ENCODE peak calls at places on chromosomes 5 and 9, in five cellular contexts. S, K, P, O and D are unnamed samples.

GRCh38 chr9:129608561-129609481 is 12.1 kb downstream of the C9orf50 start:
- DNase-seq in S (peak), K (no peak), P (no peak), O (no peak), D (peak)

GRCh38 chr5:159099049-159099760 is 511 bp downstream of the EBF1 start:
- DNase-seq in S (no peak), K (no peak), P (peak), O (no peak), D (peak)

GRCh38 chr5:65248896-65249295 is 232.8 kb downstream of the ADAMTS6 start:
- DNase-seq in S (no peak), K (no peak), P (no peak), O (no peak), D (no peak)

GRCh38 chr9:81083062-81083461 is 606.3 kb downstream of the TLE1 start:
- DNase-seq in S (no peak), K (no peak), P (peak), O (peak), D (no peak)

GRCh38 chr5:51990241-51990640 is 607.0 kb downstream of the ISL1 start:
- DNase-seq in S (no peak), K (no peak), P (no peak), O (no peak), D (no peak)

GRCh38 chr5:103114440-103114839 is 5.5 kb downstream of the GIN1 start:
- DNase-seq in S (no peak), K (no peak), P (no peak), O (no peak), D (no peak)

GRCh38 chr9:72428329-72428728 is 63.3 kb upstream of the ZFAND5 start:
- DNase-seq in S (no peak), K (no peak), P (peak), O (no peak), D (no peak)

GRCh38 chr9:111008148-111009075 is 29.9 kb downstream of the LPAR1 start:
- DNase-seq in S (no peak), K (no peak), P (no peak), O (no peak), D (no peak)

GRCh38 chr5:159231167-159231566 is 21.8 kb upstream of the RNF145 start:
- DNase-seq in S (no peak), K (no peak), P (peak), O (no peak), D (no peak)

GRCh38 chr5:40442346-40442745 is 237.4 kb upstream of the PTGER4 start:
- DNase-seq in S (no peak), K (no peak), P (peak), O (no peak), D (peak)

GRCh38 chr5:126044111-126044668 is 379.0 kb upstream of the GRAMD2B start:
- DNase-seq in S (no peak), K (peak), P (peak), O (peak), D (peak)

GRCh38 chr5:154191467-154192261 is 1.1 kb downstream of the GALNT10 start:
- DNase-seq in S (no peak), K (no peak), P (peak), O (no peak), D (no peak)

GRCh38 chr9:134488251-134488900 is 153.2 kb upstream of the COL5A1 start:
- DNase-seq in S (no peak), K (peak), P (no peak), O (no peak), D (no peak)

DNA sequence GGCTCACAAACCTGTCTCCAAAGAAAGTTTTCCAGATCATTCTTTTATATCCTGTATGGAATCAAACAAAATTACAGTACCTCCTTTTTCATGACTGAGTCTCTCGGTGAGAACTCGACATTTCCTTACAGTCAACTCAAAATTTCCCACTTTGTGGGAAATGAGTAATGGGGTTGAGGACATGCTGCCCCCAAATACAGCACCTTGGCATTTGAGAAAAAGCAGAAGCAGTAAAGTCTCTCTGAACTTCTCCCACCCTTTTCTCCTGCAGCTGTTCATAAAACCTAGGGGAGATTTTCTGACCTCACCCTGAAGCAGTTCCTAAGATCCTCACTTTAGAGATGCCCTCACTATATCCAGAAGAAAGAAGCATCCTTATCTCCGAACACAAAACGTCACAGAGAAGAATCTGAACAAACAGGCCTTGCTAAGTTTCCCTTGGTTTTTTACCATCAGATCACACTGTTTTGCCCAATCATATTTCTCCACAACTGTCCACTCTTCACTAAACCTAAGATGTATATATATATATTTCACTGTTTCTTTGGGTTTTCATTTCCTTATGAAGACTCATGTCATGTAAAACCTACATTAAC is 96.1 kb upstream of the APC start:
- DNase-seq in S (no peak), K (no peak), P (no peak), O (no peak), D (no peak)
- TF ChIP-seq CTCF in S (no peak), K (no peak), P (no peak), O (no peak), D (no peak)

GRCh38 chr9:114504341-114505186 is 709 bp downstream of the WHRN start:
- DNase-seq in S (peak), K (peak), P (peak), O (no peak), D (peak)
- TF ChIP-seq CTCF in S (no peak), K (peak), P (peak), O (peak), D (no peak)

DNA sequence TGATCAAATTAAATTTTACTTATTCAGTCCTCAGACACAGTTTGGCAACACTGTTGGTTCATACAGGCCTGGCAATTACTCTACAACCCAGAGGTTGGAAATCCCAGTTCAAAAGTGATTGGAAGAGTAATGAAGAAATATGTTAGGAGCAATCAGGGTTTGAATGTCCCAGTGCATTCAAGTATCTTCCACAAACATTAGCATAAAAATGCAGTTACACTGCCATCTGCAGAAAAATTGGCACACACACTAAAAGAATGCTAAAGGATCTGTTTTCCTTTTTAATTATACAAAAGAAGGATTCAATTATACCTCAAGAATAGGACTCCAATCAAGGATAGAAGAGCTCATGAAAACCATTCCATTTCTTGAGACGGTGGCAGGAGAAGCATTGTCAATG is 130.2 kb downstream of the DNAH5 start:
- DNase-seq in S (no peak), K (no peak), P (no peak), O (no peak), D (no peak)
- TF ChIP-seq CTCF in S (peak), K (no peak), P (no peak), O (peak), D (no peak)

GRCh38 chr9:137240841-137241489 is at the start of gene TUBB4B:
- DNase-seq in S (peak), K (peak), P (peak), O (peak), D (peak)
- TF ChIP-seq CTCF in S (no peak), K (no peak), P (no peak), O (no peak), D (no peak)

GRCh38 chr9:109002141-109002540 is 11.2 kb downstream of the CTNNAL1 start:
- DNase-seq in S (no peak), K (no peak), P (no peak), O (no peak), D (no peak)

GRCh38 chr9:108994695-108995094 is 18.6 kb downstream of the CTNNAL1 start:
- DNase-seq in S (no peak), K (peak), P (peak), O (no peak), D (peak)

GRCh38 chr9:108996653-108997052 is 16.6 kb downstream of the CTNNAL1 start:
- DNase-seq in S (no peak), K (no peak), P (peak), O (no peak), D (no peak)

GRCh38 chr9:109001275-109001676 is 12.0 kb downstream of the CTNNAL1 start:
- DNase-seq in S (no peak), K (no peak), P (peak), O (no peak), D (no peak)

GRCh38 chr9:108997112-108997511 is 16.2 kb downstream of the CTNNAL1 start:
- DNase-seq in S (no peak), K (no peak), P (no peak), O (no peak), D (no peak)
- TF ChIP-seq CTCF in S (no peak), K (no peak), P (no peak), O (no peak), D (no peak)

DNA sequence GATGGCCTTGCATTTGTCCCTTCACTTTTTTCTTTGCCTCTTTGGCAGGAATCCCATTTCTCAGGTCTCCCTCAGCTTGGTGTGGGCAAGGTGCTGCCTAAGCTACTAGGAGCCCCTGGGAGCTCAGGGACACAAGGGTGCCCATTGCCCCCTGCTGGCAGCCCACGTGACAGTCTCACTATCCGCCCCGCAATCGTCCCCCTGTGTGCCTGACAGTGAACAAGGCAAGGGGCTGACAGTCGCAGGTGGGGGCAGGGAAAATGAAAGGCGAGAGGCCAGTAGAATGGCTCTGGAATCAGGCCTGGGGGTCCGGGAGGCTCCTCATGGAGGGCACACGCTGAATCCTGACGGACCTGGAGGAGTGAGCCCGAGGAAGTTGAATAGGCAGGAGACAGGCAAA is 2.0 kb upstream of the PCDH12 start:
- DNase-seq in S (no peak), K (no peak), P (no peak), O (no peak), D (peak)
- TF ChIP-seq CTCF in S (no peak), K (no peak), P (peak), O (peak), D (no peak)

GRCh38 chr9:91089405-91090131 is 272.1 kb downstream of the AUH start:
- DNase-seq in S (peak), K (peak), P (peak), O (no peak), D (peak)
- TF ChIP-seq CTCF in S (peak), K (peak), P (peak), O (peak), D (no peak)

GRCh38 chr5:38751103-38751502 is 94.7 kb upstream of the OSMR start:
- DNase-seq in S (peak), K (no peak), P (peak), O (no peak), D (no peak)
- TF ChIP-seq CTCF in S (peak), K (no peak), P (peak), O (peak), D (no peak)

GRCh38 chr5:174585472-174585871 is 138.9 kb upstream of the MSX2 start:
- DNase-seq in S (no peak), K (no peak), P (no peak), O (no peak), D (no peak)

GRCh38 chr5:174576042-174576441 is 148.3 kb upstream of the MSX2 start:
- DNase-seq in S (no peak), K (no peak), P (no peak), O (no peak), D (no peak)

GRCh38 chr5:174583071-174583470 is 141.3 kb upstream of the MSX2 start:
- DNase-seq in S (no peak), K (no peak), P (no peak), O (no peak), D (no peak)

DNA sequence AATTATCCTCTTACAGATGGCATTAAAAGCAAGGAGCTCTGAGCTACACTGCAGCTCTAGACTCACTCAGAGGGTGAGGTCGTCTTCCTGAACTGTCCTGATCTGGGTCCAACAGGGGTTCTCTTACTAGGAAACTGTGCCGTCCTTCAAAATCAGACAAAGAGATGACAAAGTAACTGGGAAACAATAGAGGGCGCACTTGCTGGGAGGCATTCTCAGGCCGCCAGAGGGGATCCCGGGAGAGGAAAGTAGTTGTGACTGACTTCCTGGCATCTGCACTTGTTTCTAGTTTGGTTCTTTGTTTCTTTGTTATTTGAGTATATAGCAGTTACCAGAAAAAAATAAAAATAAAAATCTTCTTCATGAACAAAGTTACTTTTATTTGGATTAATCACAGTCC is 142.9 kb upstream of the MSX2 start:
- DNase-seq in S (no peak), K (no peak), P (no peak), O (no peak), D (peak)
- TF ChIP-seq CTCF in S (peak), K (no peak), P (peak), O (peak), D (peak)